ENCODE peak calls at places on chromosomes 13 and 19, in seven cellular contexts. R is fibroblast of pulmonary artery; Z is left colon; E is HFF-Myc; V is activated CD8-positive, alpha-beta T cell treated with anti-CD3 and anti-CD28 coated beads, Interleukin-2, amount 10 ng/mL, durations not matched to agents 7 days and 5 days; S is skeletal muscle cell; H is tibial nerve. J is an unnamed sample.

GRCh38 chr13:113216165-113217056 is 7.0 kb downstream of the CUL4A start:
- DNase-seq in R (peak), Z (peak), E (no peak), V (no peak), S (no peak), H (no peak), J (peak)

GRCh38 chr19:46878613-46879375 is 18.0 kb downstream of the ARHGAP35 start:
- DNase-seq in R (peak), Z (no peak), E (peak), V (no peak), S (peak), H (no peak), J (no peak)

GRCh38 chr13:46575843-46576242 is 22.9 kb downstream of the LRCH1 start:
- DNase-seq in R (peak), Z (no peak), E (no peak), V (no peak), S (no peak), H (no peak), J (no peak)

GRCh38 chr13:80558074-80558473 is 217.1 kb upstream of the SPRY2 start:
- DNase-seq in R (no peak), Z (no peak), E (no peak), V (no peak), S (no peak), H (no peak), J (no peak)

GRCh38 chr19:47541507-47541906 is 26.6 kb upstream of the NAPA start:
- DNase-seq in R (no peak), Z (no peak), E (no peak), V (peak), S (no peak), H (no peak), J (no peak)

GRCh38 chr19:8324186-8325050 is 3.1 kb downstream of the RPS28 start:
- DNase-seq in R (no peak), Z (no peak), E (no peak), V (no peak), S (no peak), H (no peak), J (no peak)

GRCh38 chr13:109945206-109945960 is 159.0 kb upstream of the IRS2 start:
- DNase-seq in R (peak), Z (no peak), E (peak), V (no peak), S (peak), H (no peak), J (no peak)

GRCh38 chr19:1474011-1474764 is 4.8 kb downstream of the C19orf25 start:
- DNase-seq in R (no peak), Z (no peak), E (no peak), V (no peak), S (no peak), H (no peak), J (no peak)

GRCh38 chr13:98512774-98513327 is 64.1 kb downstream of the STK24 start:
- DNase-seq in R (no peak), Z (no peak), E (no peak), V (no peak), S (no peak), H (no peak), J (no peak)

GRCh38 chr19:5949792-5950305 is 28.1 kb downstream of the RANBP3 start:
- DNase-seq in R (no peak), Z (no peak), E (no peak), V (peak), S (no peak), H (no peak), J (no peak)

J was measured in Caco-2.